ENCODE peak calls at places on chromosomes 2 and 18, in five cellular contexts. S is germinal center, G is heart left ventricle, Z is PC-3, D is GM23248. E is an unnamed sample.

GRCh38 chr2:105553538-105554196 is 154.8 kb upstream of the FHL2 start:
- DNase-seq in S (no peak), G (no peak), Z (peak), D (peak), E (no peak)

GRCh38 chr2:120538691-120539420 is 192.9 kb downstream of the INHBB start:
- DNase-seq in S (no peak), G (no peak), Z (peak), D (no peak), E (no peak)

GRCh38 chr2:67502346-67503065 is 105.4 kb downstream of the ETAA1 start:
- DNase-seq in S (no peak), G (no peak), Z (no peak), D (no peak), E (no peak)

GRCh38 chr2:190615555-190616200 is 33.2 kb upstream of the NAB1 start:
- DNase-seq in S (no peak), G (no peak), Z (no peak), D (no peak), E (no peak)

GRCh38 chr2:184530239-184530638 is 68.1 kb upstream of the ZNF804A start:
- DNase-seq in S (no peak), G (no peak), Z (no peak), D (no peak), E (no peak)

GRCh38 chr2:241913703-241914102 is 44.2 kb downstream of the RTP5 start:
- DNase-seq in S (no peak), G (no peak), Z (no peak), D (no peak), E (no peak)

GRCh38 chr18:44651918-44652317 is 28.8 kb upstream of the SETBP1 start:
- DNase-seq in S (no peak), G (no peak), Z (no peak), D (peak), E (no peak)

GRCh38 chr2:96618599-96619283 is 19.4 kb downstream of the KANSL3 start:
- DNase-seq in S (no peak), G (no peak), Z (no peak), D (peak), E (no peak)

GRCh38 chr18:11672198-11672597 is 16.9 kb upstream of the GNAL start:
- DNase-seq in S (no peak), G (no peak), Z (no peak), D (no peak), E (no peak)

E was measured in HuH-7.